ENCODE peak calls at places on chromosome 20, in seven cellular contexts. S is tibial nerve, H is A549, R is K562, J is transverse colon, Q is H1, I is esophagus muscularis mucosa. C is an unnamed sample.

GRCh38 chr20:36827541-36828279 is 48.2 kb upstream of the TLDC2 start:
- DNase-seq in S (no peak), H (no peak), R (no peak), J (no peak), Q (no peak), I (no peak), C (no peak)

GRCh38 chr20:11457476-11457875 is 460.2 kb upstream of the BTBD3 start:
- DNase-seq in S (no peak), H (no peak), R (no peak), J (no peak), Q (no peak), I (no peak), C (no peak)

GRCh38 chr20:35111141-35111888 is 18.7 kb upstream of the TRPC4AP start:
- DNase-seq in S (no peak), H (no peak), R (no peak), J (no peak), Q (no peak), I (no peak), C (no peak)

GRCh38 chr20:58537831-58538230 is 22.6 kb upstream of the APCDD1L start:
- DNase-seq in S (no peak), H (no peak), R (no peak), J (no peak), Q (no peak), I (no peak), C (no peak)

GRCh38 chr20:58174708-58175287 is 53.7 kb downstream of the ANKRD60 start:
- DNase-seq in S (peak), H (no peak), R (no peak), J (peak), Q (no peak), I (no peak), C (peak)

GRCh38 chr20:18679020-18679419 is 91.2 kb downstream of the DTD1 start:
- DNase-seq in S (no peak), H (no peak), R (no peak), J (no peak), Q (no peak), I (no peak), C (no peak)

GRCh38 chr20:18634501-18634900 is 46.6 kb downstream of the DTD1 start:
- DNase-seq in S (no peak), H (no peak), R (no peak), J (no peak), Q (no peak), I (no peak), C (no peak)

GRCh38 chr20:24425523-24425922 is 43.9 kb upstream of the SYNDIG1 start:
- DNase-seq in S (no peak), H (no peak), R (no peak), J (no peak), Q (no peak), I (no peak), C (no peak)

GRCh38 chr20:56855693-56856092 is 226.6 kb downstream of the TFAP2C start:
- DNase-seq in S (no peak), H (no peak), R (no peak), J (no peak), Q (no peak), I (no peak), C (no peak)

GRCh38 chr20:60011512-60012507 is 53.6 kb downstream of the CDH26 start:
- DNase-seq in S (no peak), H (no peak), R (no peak), J (no peak), Q (no peak), I (peak), C (no peak)

GRCh38 chr20:10376271-10377075 is 57.5 kb downstream of the MKKS start:
- DNase-seq in S (no peak), H (no peak), R (no peak), J (no peak), Q (no peak), I (no peak), C (no peak)

GRCh38 chr20:2130062-2130591 is 28.5 kb downstream of the STK35 start:
- DNase-seq in S (no peak), H (no peak), R (peak), J (no peak), Q (no peak), I (no peak), C (no peak)

GRCh38 chr20:11274137-11274536 is 600.3 kb upstream of the JAG1 start:
- DNase-seq in S (peak), H (peak), R (peak), J (no peak), Q (no peak), I (no peak), C (no peak)

GRCh38 chr20:14830466-14830865 is 493.1 kb upstream of the FLRT3 start:
- DNase-seq in S (no peak), H (no peak), R (no peak), J (no peak), Q (no peak), I (no peak), C (no peak)

GRCh38 chr20:1803216-1804128 is 91.7 kb upstream of the SIRPA start:
- DNase-seq in S (peak), H (no peak), R (no peak), J (peak), Q (peak), I (no peak), C (no peak)

GRCh38 chr20:53643031-53643832 is 49.6 kb upstream of the ZNF217 start:
- DNase-seq in S (no peak), H (peak), R (peak), J (peak), Q (no peak), I (no peak), C (no peak)

GRCh38 chr20:8532169-8532568 is 400.1 kb downstream of the PLCB1 start:
- DNase-seq in S (no peak), H (no peak), R (no peak), J (no peak), Q (no peak), I (no peak), C (no peak)

GRCh38 chr20:64224344-64225165 is 31.0 kb upstream of the PCMTD2 start:
- DNase-seq in S (no peak), H (no peak), R (no peak), J (no peak), Q (no peak), I (no peak), C (no peak)

GRCh38 chr20:47551841-47552240 is 50.2 kb downstream of the NCOA3 start:
- DNase-seq in S (no peak), H (peak), R (no peak), J (no peak), Q (no peak), I (no peak), C (no peak)

GRCh38 chr20:63810730-63811490 is 20.2 kb downstream of the ZBTB46 start:
- DNase-seq in S (no peak), H (no peak), R (no peak), J (no peak), Q (no peak), I (no peak), C (peak)

GRCh38 chr20:41375846-41376245 is 9.2 kb upstream of the EMILIN3 start:
- DNase-seq in S (no peak), H (no peak), R (no peak), J (no peak), Q (no peak), I (no peak), C (no peak)

GRCh38 chr20:19013907-19014306 is 198.5 kb upstream of the SLC24A3 start:
- DNase-seq in S (no peak), H (no peak), R (no peak), J (no peak), Q (no peak), I (no peak), C (no peak)

GRCh38 chr20:6994452-6994851 is 227.0 kb downstream of the BMP2 start:
- DNase-seq in S (no peak), H (peak), R (no peak), J (no peak), Q (no peak), I (no peak), C (no peak)

GRCh38 chr20:32743237-32744112 is at the start of gene COMMD7:
- DNase-seq in S (peak), H (no peak), R (peak), J (peak), Q (no peak), I (no peak), C (peak)

GRCh38 chr20:45293041-45294002 is 13.3 kb upstream of the RBPJL start:
- DNase-seq in S (peak), H (peak), R (peak), J (peak), Q (peak), I (peak), C (peak)

GRCh38 chr20:64154590-64155257 is 9.5 kb upstream of the MYT1 start:
- DNase-seq in S (no peak), H (no peak), R (no peak), J (no peak), Q (no peak), I (no peak), C (no peak)

GRCh38 chr20:22515264-22515663 is 69.1 kb downstream of the FOXA2 start:
- DNase-seq in S (no peak), H (no peak), R (no peak), J (no peak), Q (no peak), I (peak), C (no peak)

GRCh38 chr20:25007491-25008305 is 15.1 kb upstream of the APMAP start:
- DNase-seq in S (no peak), H (no peak), R (no peak), J (no peak), Q (no peak), I (no peak), C (no peak)

GRCh38 chr20:41631826-41632225 is 13.6 kb upstream of the CHD6 start:
- DNase-seq in S (peak), H (no peak), R (no peak), J (no peak), Q (no peak), I (no peak), C (no peak)

GRCh38 chr20:35663813-35664543 is 722 bp downstream of the CPNE1 start:
- DNase-seq in S (peak), H (peak), R (peak), J (peak), Q (no peak), I (peak), C (peak)

GRCh38 chr20:45433316-45433715 is 17.4 kb downstream of the PIGT start:
- DNase-seq in S (no peak), H (no peak), R (no peak), J (peak), Q (no peak), I (no peak), C (peak)

GRCh38 chr20:1979116-1979778 is 14.6 kb downstream of the PDYN start:
- DNase-seq in S (no peak), H (no peak), R (no peak), J (no peak), Q (no peak), I (no peak), C (no peak)

GRCh38 chr20:61023612-61024011 is 228.4 kb upstream of the CDH4 start:
- DNase-seq in S (no peak), H (no peak), R (no peak), J (no peak), Q (no peak), I (no peak), C (no peak)

GRCh38 chr20:36396340-36396739 is 90.2 kb downstream of the DLGAP4 start:
- DNase-seq in S (no peak), H (no peak), R (no peak), J (no peak), Q (no peak), I (no peak), C (no peak)

GRCh38 chr20:24291066-24291465 is 178.4 kb upstream of the SYNDIG1 start:
- DNase-seq in S (no peak), H (no peak), R (no peak), J (no peak), Q (no peak), I (no peak), C (no peak)

GRCh38 chr20:41316009-41316408 is 1.5 kb downstream of the ZHX3 start:
- DNase-seq in S (no peak), H (no peak), R (no peak), J (no peak), Q (no peak), I (no peak), C (no peak)

GRCh38 chr20:31606928-31607639 is 2.0 kb downstream of the ID1 start:
- DNase-seq in S (no peak), H (peak), R (peak), J (peak), Q (no peak), I (no peak), C (no peak)

GRCh38 chr20:57509665-57510237 is 15.2 kb downstream of the CTCFL start:
- DNase-seq in S (no peak), H (peak), R (peak), J (peak), Q (no peak), I (no peak), C (no peak)

GRCh38 chr20:57594092-57594911 is 25.9 kb downstream of the ZBP1 start:
- DNase-seq in S (peak), H (peak), R (peak), J (peak), Q (peak), I (no peak), C (peak)

DNA sequence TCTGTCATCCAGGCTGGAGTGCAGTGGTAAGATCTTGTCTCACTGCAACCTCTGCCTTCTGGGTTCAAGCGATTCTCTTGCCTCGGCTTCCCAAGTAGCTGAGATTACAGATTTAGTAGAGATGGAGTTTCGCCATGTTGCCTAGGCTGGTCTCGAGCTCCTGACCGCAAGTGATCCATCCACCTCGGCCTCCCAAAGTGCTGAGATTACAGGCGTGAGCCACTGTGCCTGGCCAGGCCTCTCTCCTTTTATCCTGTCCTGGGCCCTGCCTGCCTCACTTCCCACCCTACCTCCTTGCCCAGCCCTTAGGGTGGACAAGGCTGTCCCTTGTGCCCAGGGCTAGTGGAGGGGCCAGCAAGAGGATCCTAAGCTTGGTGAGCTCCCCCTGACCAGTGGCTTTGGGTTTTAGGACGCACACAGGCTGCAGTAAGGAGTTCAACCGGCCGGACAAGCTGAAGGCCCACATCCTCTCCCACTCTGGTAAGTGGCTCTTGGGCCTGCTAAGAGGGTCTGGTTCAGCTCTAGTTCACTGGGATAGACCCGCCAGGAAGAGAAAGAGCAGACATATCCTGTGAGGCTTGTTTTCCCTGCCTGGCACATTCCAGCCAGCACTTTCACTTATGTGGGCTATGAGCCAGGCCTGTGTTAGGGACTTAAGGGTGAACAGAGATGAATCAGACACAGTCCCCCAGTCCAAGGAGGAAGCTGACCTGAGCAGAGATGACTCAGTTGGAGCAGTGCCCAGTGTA is 21.9 kb upstream of the CHMP4B start:
- DNase-seq in S (peak), H (peak), R (peak), J (peak), Q (no peak), I (no peak), C (no peak)
- TF ChIP-seq EP300 in S (no peak), H (no peak), R (no peak), J (peak), Q (no peak), I (no peak), C (no peak)

DNA sequence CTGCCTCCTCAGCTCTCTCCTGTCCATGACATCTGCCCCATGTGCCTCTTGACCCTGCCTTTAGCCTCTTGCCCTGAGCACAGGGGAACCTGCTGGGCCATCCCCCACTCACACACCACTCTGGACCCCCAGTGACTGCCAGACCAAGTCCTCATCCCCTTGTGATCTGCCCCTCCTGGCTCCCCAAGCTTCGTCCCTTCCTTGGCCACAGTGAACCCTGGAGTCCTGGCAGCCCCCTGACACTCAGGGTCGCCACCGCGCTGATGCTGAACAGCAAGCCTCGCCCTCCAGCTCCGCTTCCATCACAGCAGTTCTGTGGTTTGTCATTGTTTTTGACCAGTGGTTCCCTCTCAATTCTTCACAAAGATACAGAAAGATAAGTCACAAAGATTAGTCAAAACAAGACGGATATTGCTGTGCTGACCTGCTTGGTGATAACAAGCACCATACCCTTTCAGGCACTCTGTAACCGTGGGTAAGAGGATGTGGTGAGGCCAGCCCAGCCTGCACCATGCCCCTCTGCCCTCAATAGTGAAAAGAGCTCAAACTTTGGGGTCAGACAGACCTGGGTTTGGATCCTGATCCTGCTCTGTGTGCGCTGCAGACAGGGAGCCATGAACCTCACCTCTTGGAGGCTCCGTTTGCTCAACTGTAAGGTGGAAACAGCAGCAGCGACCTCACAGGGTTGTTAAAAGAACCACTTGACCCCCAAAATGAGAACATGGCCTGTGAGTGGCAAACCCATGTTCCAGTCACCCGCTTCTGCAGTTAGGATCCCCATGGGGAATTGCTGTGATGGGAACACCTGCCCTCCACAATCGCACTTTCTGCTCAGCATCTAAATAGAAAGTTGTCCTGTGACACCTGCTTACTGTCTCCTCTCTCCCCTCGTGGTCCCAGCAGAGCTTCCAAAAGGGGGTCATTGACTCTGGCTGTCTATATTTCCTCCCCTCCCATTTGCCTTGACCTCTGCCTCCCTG is 114.5 kb downstream of the TOX2 start:
- DNase-seq in S (no peak), H (no peak), R (no peak), J (no peak), Q (no peak), I (no peak), C (no peak)
- TF ChIP-seq EP300 in S (no peak), H (no peak), R (no peak), J (no peak), Q (no peak), I (no peak), C (no peak)

GRCh38 chr20:50460115-50460607 is 50.0 kb upstream of the PTPN1 start:
- DNase-seq in S (no peak), H (no peak), R (peak), J (no peak), Q (no peak), I (no peak), C (no peak)

GRCh38 chr20:50453533-50453932 is 56.6 kb upstream of the PTPN1 start:
- DNase-seq in S (no peak), H (no peak), R (no peak), J (no peak), Q (no peak), I (no peak), C (no peak)

GRCh38 chr20:50456452-50457324 is 53.5 kb upstream of the PTPN1 start:
- DNase-seq in S (no peak), H (no peak), R (no peak), J (no peak), Q (no peak), I (no peak), C (no peak)

GRCh38 chr20:50459124-50459918 is 50.9 kb upstream of the PTPN1 start:
- DNase-seq in S (no peak), H (no peak), R (no peak), J (no peak), Q (no peak), I (no peak), C (no peak)

GRCh38 chr20:50455656-50456451 is 54.3 kb upstream of the PTPN1 start:
- DNase-seq in S (no peak), H (no peak), R (peak), J (no peak), Q (no peak), I (no peak), C (no peak)
- TF ChIP-seq EP300 in S (no peak), H (no peak), R (no peak), J (no peak), Q (no peak), I (no peak), C (no peak)

DNA sequence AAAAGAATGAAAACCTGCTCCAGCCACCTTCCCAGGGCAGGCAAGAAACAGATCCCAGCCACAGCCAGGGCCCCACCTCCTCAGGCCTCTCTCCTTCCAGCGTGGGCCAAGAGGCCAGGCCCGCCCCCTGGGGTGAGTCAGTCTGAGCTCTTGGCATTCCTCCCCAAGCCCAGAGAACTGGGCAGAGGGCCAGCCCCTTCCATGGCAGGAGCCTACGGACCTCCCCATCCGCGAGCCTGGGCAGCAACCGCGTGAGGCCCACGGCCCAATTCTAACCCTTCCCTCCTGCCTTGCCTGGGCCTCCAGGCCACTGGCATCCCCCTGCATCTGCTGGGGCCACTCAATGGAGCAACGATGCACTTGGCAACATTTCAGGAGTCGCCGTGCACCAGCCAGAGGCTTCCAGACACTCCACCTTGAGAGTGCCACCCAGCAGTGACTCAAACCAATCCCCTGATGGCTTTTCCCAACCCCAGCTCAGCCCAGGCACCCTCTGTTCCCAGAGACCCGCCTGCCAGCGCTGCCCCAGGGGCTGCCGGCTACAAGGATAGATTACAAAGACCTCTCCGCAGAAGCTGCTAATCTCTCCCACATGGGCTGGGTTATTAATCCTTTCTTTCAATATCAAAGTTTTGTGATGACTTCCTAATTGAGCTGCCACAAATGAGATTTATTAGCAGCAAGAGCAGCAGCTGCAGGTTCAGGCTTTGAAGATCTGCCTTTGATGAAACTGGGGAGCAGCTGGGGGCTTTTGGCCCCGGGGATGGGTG is 85.8 kb downstream of the NFATC2 start:
- DNase-seq in S (peak), H (peak), R (peak), J (peak), Q (no peak), I (peak), C (peak)
- TF ChIP-seq EP300 in S (no peak), H (no peak), R (no peak), J (no peak), Q (no peak), I (no peak), C (no peak)

DNA sequence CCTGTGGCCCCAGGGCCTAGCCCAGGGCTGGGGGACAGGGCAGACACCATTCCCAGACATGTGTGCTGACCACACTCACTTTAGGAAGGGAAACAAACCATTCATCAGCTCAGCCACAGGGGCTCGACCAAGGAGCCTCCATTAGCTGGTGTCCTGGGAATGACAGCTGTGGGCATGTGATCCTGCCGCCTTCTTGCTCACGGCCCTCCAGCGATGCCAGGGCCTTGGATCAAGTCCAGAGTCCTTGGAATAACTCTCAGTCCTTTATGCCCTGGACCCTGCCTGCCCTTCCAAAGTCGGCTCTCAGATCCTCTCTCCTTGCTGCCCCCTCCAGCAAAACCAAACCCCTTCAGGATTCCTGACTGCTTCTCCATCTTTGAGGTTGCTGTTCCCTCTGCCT is 165.0 kb upstream of the RNF24 start:
- DNase-seq in S (no peak), H (no peak), R (no peak), J (no peak), Q (no peak), I (no peak), C (no peak)
- TF ChIP-seq EP300 in S (no peak), H (no peak), R (no peak), J (no peak), Q (no peak), I (no peak), C (no peak)

C was measured in ovary.